ENCODE peak calls at places on chromosome 22, in seven cellular contexts. One of them, this sample, is unnamed.

GRCh38 chr22:19075404-19075803 is 46.8 kb downstream of the DGCR2 start:
- DNase-seq in right lobe of liver: no peak
- DNase-seq in IMR-90: no peak
- DNase-seq in hepatocyte: no peak
- DNase-seq in suprapubic skin: no peak
- DNase-seq in SJSA1: no peak
- DNase-seq in endothelial cell of umbilical vein: no peak
- DNase-seq in this sample: no peak

GRCh38 chr22:43796567-43796966 is 15.5 kb downstream of the EFCAB6 start:
- DNase-seq in endothelial cell of umbilical vein: no peak
- DNase-seq in right lobe of liver: no peak
- DNase-seq in SJSA1: no peak
- DNase-seq in IMR-90: peak; percentile 81
- DNase-seq in hepatocyte: peak; percentile 75
- DNase-seq in suprapubic skin: no peak
- DNase-seq in this sample: no peak

GRCh38 chr22:44931077-44931540 is 78.7 kb downstream of the PHF21B start:
- DNase-seq in hepatocyte: peak; percentile 19
- DNase-seq in suprapubic skin: no peak
- DNase-seq in endothelial cell of umbilical vein: no peak
- DNase-seq in IMR-90: peak; percentile 29
- DNase-seq in SJSA1: no peak
- DNase-seq in right lobe of liver: no peak
- DNase-seq in this sample: no peak

GRCh38 chr22:31680764-31681624 is 19.0 kb upstream of the PISD start:
- DNase-seq in right lobe of liver: no peak
- DNase-seq in hepatocyte: no peak
- DNase-seq in endothelial cell of umbilical vein: no peak
- DNase-seq in suprapubic skin: no peak
- DNase-seq in SJSA1: peak; percentile 77
- DNase-seq in IMR-90: peak; percentile 79
- DNase-seq in this sample: no peak

GRCh38 chr22:19942071-19942885 is 660 bp upstream of the TXNRD2 start:
- DNase-seq in SJSA1: peak; percentile 51
- DNase-seq in right lobe of liver: no peak
- DNase-seq in IMR-90: peak; percentile 69
- DNase-seq in hepatocyte: no peak
- DNase-seq in suprapubic skin: no peak
- DNase-seq in endothelial cell of umbilical vein: peak; percentile 55
- DNase-seq in this sample: no peak

GRCh38 chr22:41501209-41501608 is 32.3 kb downstream of the ACO2 start:
- DNase-seq in IMR-90: no peak
- DNase-seq in SJSA1: no peak
- DNase-seq in suprapubic skin: no peak
- DNase-seq in hepatocyte: no peak
- DNase-seq in endothelial cell of umbilical vein: peak; percentile 16
- DNase-seq in right lobe of liver: no peak
- DNase-seq in this sample: no peak

GRCh38 chr22:49763696-49764095 is 64.0 kb downstream of the BRD1 start:
- DNase-seq in hepatocyte: no peak
- DNase-seq in suprapubic skin: no peak
- DNase-seq in endothelial cell of umbilical vein: no peak
- DNase-seq in SJSA1: no peak
- DNase-seq in IMR-90: no peak
- DNase-seq in right lobe of liver: no peak
- DNase-seq in this sample: peak; percentile 27

GRCh38 chr22:30574095-30574981 is at the start of gene GAL3ST1:
- DNase-seq in IMR-90: no peak
- DNase-seq in endothelial cell of umbilical vein: no peak
- DNase-seq in suprapubic skin: no peak
- DNase-seq in hepatocyte: peak; percentile 79
- DNase-seq in right lobe of liver: no peak
- DNase-seq in SJSA1: no peak
- DNase-seq in this sample: no peak

GRCh38 chr22:37604875-37605274 is 3.8 kb upstream of the GGA1 start:
- DNase-seq in hepatocyte: no peak
- DNase-seq in right lobe of liver: no peak
- DNase-seq in endothelial cell of umbilical vein: no peak
- DNase-seq in IMR-90: no peak
- DNase-seq in suprapubic skin: no peak
- DNase-seq in SJSA1: no peak
- DNase-seq in this sample: no peak

GRCh38 chr22:31345331-31346254 is 553 bp downstream of the PATZ1 start:
- DNase-seq in endothelial cell of umbilical vein: peak; percentile 80
- DNase-seq in SJSA1: peak; percentile 77
- DNase-seq in suprapubic skin: peak; percentile 78
- DNase-seq in hepatocyte: peak; percentile 96
- DNase-seq in right lobe of liver: peak; percentile 89
- DNase-seq in IMR-90: peak; percentile 83
- DNase-seq in this sample: peak; percentile 88

GRCh38 chr22:49676783-49677494 is 150.7 kb downstream of the BRD1 start:
- DNase-seq in endothelial cell of umbilical vein: no peak
- DNase-seq in SJSA1: no peak
- DNase-seq in hepatocyte: no peak
- DNase-seq in suprapubic skin: peak; percentile 38
- DNase-seq in IMR-90: no peak
- DNase-seq in right lobe of liver: no peak
- DNase-seq in this sample: no peak

GRCh38 chr22:30969532-30970355 is 679 bp downstream of the TUG1 start:
- DNase-seq in SJSA1: no peak
- DNase-seq in hepatocyte: peak; percentile 65
- DNase-seq in right lobe of liver: peak; percentile 51
- DNase-seq in IMR-90: peak; percentile 44
- DNase-seq in suprapubic skin: no peak
- DNase-seq in endothelial cell of umbilical vein: peak; percentile 55
- DNase-seq in this sample: no peak

GRCh38 chr22:45709004-45709739 is 37.5 kb downstream of the ATXN10 start:
- DNase-seq in endothelial cell of umbilical vein: peak; percentile 33
- DNase-seq in hepatocyte: no peak
- DNase-seq in right lobe of liver: peak; percentile 44
- DNase-seq in suprapubic skin: no peak
- DNase-seq in SJSA1: peak; percentile 64
- DNase-seq in IMR-90: peak; percentile 79
- DNase-seq in this sample: no peak

GRCh38 chr22:34972498-34972897 is 93.5 kb upstream of the ISX start:
- DNase-seq in right lobe of liver: no peak
- DNase-seq in suprapubic skin: no peak
- DNase-seq in hepatocyte: no peak
- DNase-seq in IMR-90: no peak
- DNase-seq in endothelial cell of umbilical vein: no peak
- DNase-seq in SJSA1: no peak
- DNase-seq in this sample: no peak

GRCh38 chr22:35315141-35315854 is 15.6 kb downstream of the TOM1 start:
- DNase-seq in endothelial cell of umbilical vein: no peak
- DNase-seq in SJSA1: no peak
- DNase-seq in right lobe of liver: peak; percentile 78
- DNase-seq in suprapubic skin: peak; percentile 74
- DNase-seq in IMR-90: no peak
- DNase-seq in hepatocyte: no peak
- DNase-seq in this sample: peak; percentile 75

GRCh38 chr22:36417281-36417686 is 29.5 kb upstream of the MYH9 start:
- DNase-seq in suprapubic skin: no peak
- DNase-seq in right lobe of liver: peak; percentile 48
- DNase-seq in endothelial cell of umbilical vein: no peak
- DNase-seq in hepatocyte: no peak
- DNase-seq in IMR-90: peak; percentile 73
- DNase-seq in SJSA1: peak; percentile 75
- DNase-seq in this sample: no peak

GRCh38 chr22:36331912-36332622 is 55.7 kb downstream of the MYH9 start:
- DNase-seq in endothelial cell of umbilical vein: peak; percentile 70
- DNase-seq in right lobe of liver: peak; percentile 79
- DNase-seq in suprapubic skin: no peak
- DNase-seq in SJSA1: peak; percentile 76
- DNase-seq in IMR-90: peak; percentile 49
- DNase-seq in hepatocyte: peak; percentile 47
- DNase-seq in this sample: peak; percentile 86

GRCh38 chr22:23690713-23691112 is at the start of gene RGL4:
- DNase-seq in suprapubic skin: no peak
- DNase-seq in right lobe of liver: no peak
- DNase-seq in hepatocyte: no peak
- DNase-seq in IMR-90: no peak
- DNase-seq in SJSA1: no peak
- DNase-seq in endothelial cell of umbilical vein: no peak
- DNase-seq in this sample: no peak

GRCh38 chr22:38311331-38311635 is 6.0 kb downstream of the CSNK1E start:
- DNase-seq in right lobe of liver: no peak
- DNase-seq in hepatocyte: no peak
- DNase-seq in suprapubic skin: no peak
- DNase-seq in SJSA1: peak; percentile 70
- DNase-seq in IMR-90: no peak
- DNase-seq in endothelial cell of umbilical vein: no peak
- DNase-seq in this sample: no peak

GRCh38 chr22:37233751-37234631 is 10.1 kb downstream of the RAC2 start:
- DNase-seq in endothelial cell of umbilical vein: no peak
- DNase-seq in IMR-90: no peak
- DNase-seq in hepatocyte: no peak
- DNase-seq in suprapubic skin: no peak
- DNase-seq in right lobe of liver: peak; percentile 14
- DNase-seq in SJSA1: no peak
- DNase-seq in this sample: no peak

GRCh38 chr22:23526588-23527315 is 53.3 kb downstream of the IGLL1 start:
- DNase-seq in suprapubic skin: no peak
- DNase-seq in right lobe of liver: no peak
- DNase-seq in hepatocyte: no peak
- DNase-seq in SJSA1: no peak
- DNase-seq in endothelial cell of umbilical vein: no peak
- DNase-seq in IMR-90: no peak
- DNase-seq in this sample: peak; percentile 22

GRCh38 chr22:48251629-48252028 is 1489.2 kb downstream of the TBC1D22A start:
- DNase-seq in suprapubic skin: no peak
- DNase-seq in hepatocyte: no peak
- DNase-seq in SJSA1: no peak
- DNase-seq in right lobe of liver: no peak
- DNase-seq in IMR-90: no peak
- DNase-seq in endothelial cell of umbilical vein: no peak
- DNase-seq in this sample: no peak
- H3K4me1 ChIP-seq in suprapubic skin: peaks cover 11% of the 10 kb centered on the region
- H3K4me1 ChIP-seq in hepatocyte: no peaks in the 10 kb centered on the region
- H3K4me1 ChIP-seq in SJSA1: no peaks in the 10 kb centered on the region
- H3K4me1 ChIP-seq in right lobe of liver: no peaks in the 10 kb centered on the region
- H3K4me1 ChIP-seq in IMR-90: no peaks in the 10 kb centered on the region
- H3K4me1 ChIP-seq in endothelial cell of umbilical vein: no peaks in the 10 kb centered on the region
- H3K4me1 ChIP-seq in this sample: no peaks in the 10 kb centered on the region

DNA sequence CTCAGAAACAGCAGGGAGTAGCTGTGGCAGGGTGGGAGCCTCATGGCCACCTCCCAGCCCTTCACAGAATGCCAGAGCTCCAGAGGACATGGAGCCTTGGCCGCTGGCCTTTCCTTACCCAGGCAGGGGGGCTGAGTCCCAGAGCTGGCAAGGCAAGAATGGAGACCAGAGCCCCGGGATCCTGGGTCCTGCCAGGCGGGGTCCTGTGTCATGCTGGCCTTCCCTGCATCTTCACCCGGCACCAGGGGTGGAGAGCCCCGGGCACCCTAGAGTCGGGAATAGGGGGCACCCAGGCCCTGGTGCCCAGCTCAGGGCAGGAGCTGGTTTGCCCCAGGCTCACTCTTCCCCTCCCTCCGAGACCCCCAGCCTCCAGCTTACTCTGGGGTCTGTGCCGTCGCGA is 519.9 kb downstream of the TBC1D22A start:
- DNase-seq in hepatocyte: no peak
- DNase-seq in right lobe of liver: no peak
- DNase-seq in endothelial cell of umbilical vein: no peak
- DNase-seq in suprapubic skin: no peak
- DNase-seq in SJSA1: no peak
- DNase-seq in IMR-90: no peak
- DNase-seq in this sample: no peak
- H3K9me3 ChIP-seq in hepatocyte: no peaks in the 10 kb centered on the region
- H3K9me3 ChIP-seq in right lobe of liver: no peaks in the 10 kb centered on the region
- H3K9me3 ChIP-seq in endothelial cell of umbilical vein: no peaks in the 10 kb centered on the region
- H3K9me3 ChIP-seq in suprapubic skin: no peaks in the 10 kb centered on the region
- H3K9me3 ChIP-seq in SJSA1: no peaks in the 10 kb centered on the region
- H3K9me3 ChIP-seq in IMR-90: peaks cover 2% of the 10 kb centered on the region
- H3K9me3 ChIP-seq in this sample: no peaks in the 10 kb centered on the region

GRCh38 chr22:21951062-21951461 is 1.6 kb downstream of the PPM1F start:
- DNase-seq in hepatocyte: no peak
- DNase-seq in endothelial cell of umbilical vein: no peak
- DNase-seq in right lobe of liver: no peak
- DNase-seq in suprapubic skin: no peak
- DNase-seq in SJSA1: no peak
- DNase-seq in IMR-90: no peak
- DNase-seq in this sample: no peak
- H3K4me1 ChIP-seq in hepatocyte: peaks cover 12% of the 10 kb centered on the region
- H3K4me1 ChIP-seq in endothelial cell of umbilical vein: peaks cover 53% of the 10 kb centered on the region
- H3K4me1 ChIP-seq in right lobe of liver: no peaks in the 10 kb centered on the region
- H3K4me1 ChIP-seq in suprapubic skin: peaks cover 60% of the 10 kb centered on the region
- H3K4me1 ChIP-seq in SJSA1: peaks cover 11% of the 10 kb centered on the region
- H3K4me1 ChIP-seq in IMR-90: peaks cover 17% of the 10 kb centered on the region
- H3K4me1 ChIP-seq in this sample: no peaks in the 10 kb centered on the region

GRCh38 chr22:47540011-47540410 is 777.6 kb downstream of the TBC1D22A start:
- DNase-seq in hepatocyte: no peak
- DNase-seq in suprapubic skin: no peak
- DNase-seq in right lobe of liver: no peak
- DNase-seq in endothelial cell of umbilical vein: no peak
- DNase-seq in SJSA1: no peak
- DNase-seq in IMR-90: no peak
- DNase-seq in this sample: no peak

GRCh38 chr22:47539374-47539773 is 776.9 kb downstream of the TBC1D22A start:
- DNase-seq in hepatocyte: no peak
- DNase-seq in SJSA1: no peak
- DNase-seq in right lobe of liver: no peak
- DNase-seq in IMR-90: no peak
- DNase-seq in suprapubic skin: no peak
- DNase-seq in endothelial cell of umbilical vein: no peak
- DNase-seq in this sample: no peak

GRCh38 chr22:47547239-47547661 is 784.8 kb downstream of the TBC1D22A start:
- DNase-seq in suprapubic skin: peak; percentile 32
- DNase-seq in hepatocyte: no peak
- DNase-seq in endothelial cell of umbilical vein: no peak
- DNase-seq in SJSA1: no peak
- DNase-seq in right lobe of liver: no peak
- DNase-seq in IMR-90: no peak
- DNase-seq in this sample: no peak

GRCh38 chr22:47544696-47545095 is 782.2 kb downstream of the TBC1D22A start:
- DNase-seq in SJSA1: no peak
- DNase-seq in suprapubic skin: no peak
- DNase-seq in endothelial cell of umbilical vein: no peak
- DNase-seq in right lobe of liver: no peak
- DNase-seq in IMR-90: no peak
- DNase-seq in hepatocyte: no peak
- DNase-seq in this sample: no peak

GRCh38 chr22:47543447-47543846 is 781.0 kb downstream of the TBC1D22A start:
- DNase-seq in suprapubic skin: no peak
- DNase-seq in endothelial cell of umbilical vein: no peak
- DNase-seq in SJSA1: no peak
- DNase-seq in right lobe of liver: no peak
- DNase-seq in IMR-90: no peak
- DNase-seq in hepatocyte: no peak
- DNase-seq in this sample: no peak
- H3K9me3 ChIP-seq in suprapubic skin: no peaks in the 10 kb centered on the region
- H3K9me3 ChIP-seq in endothelial cell of umbilical vein: peaks cover 11% of the 10 kb centered on the region
- H3K9me3 ChIP-seq in SJSA1: no peaks in the 10 kb centered on the region
- H3K9me3 ChIP-seq in right lobe of liver: no peaks in the 10 kb centered on the region
- H3K9me3 ChIP-seq in IMR-90: peaks cover 40% of the 10 kb centered on the region
- H3K9me3 ChIP-seq in hepatocyte: no peaks in the 10 kb centered on the region
- H3K9me3 ChIP-seq in this sample: no peaks in the 10 kb centered on the region

GRCh38 chr22:17562906-17563870 is at the start of gene SLC25A18:
- DNase-seq in hepatocyte: peak; percentile 63
- DNase-seq in SJSA1: no peak
- DNase-seq in endothelial cell of umbilical vein: no peak
- DNase-seq in suprapubic skin: no peak
- DNase-seq in IMR-90: no peak
- DNase-seq in right lobe of liver: peak; percentile 71
- DNase-seq in this sample: no peak
- H3K4me1 ChIP-seq in hepatocyte: peaks cover 7% of the 10 kb centered on the region
- H3K4me1 ChIP-seq in SJSA1: no peaks in the 10 kb centered on the region
- H3K4me1 ChIP-seq in endothelial cell of umbilical vein: no peaks in the 10 kb centered on the region
- H3K4me1 ChIP-seq in suprapubic skin: peaks cover 17% of the 10 kb centered on the region
- H3K4me1 ChIP-seq in IMR-90: no peaks in the 10 kb centered on the region
- H3K4me1 ChIP-seq in right lobe of liver: peaks cover 17% of the 10 kb centered on the region
- H3K4me1 ChIP-seq in this sample: no peaks in the 10 kb centered on the region

GRCh38 chr22:47552024-47552423 is 789.6 kb downstream of the TBC1D22A start:
- DNase-seq in right lobe of liver: no peak
- DNase-seq in suprapubic skin: no peak
- DNase-seq in IMR-90: no peak
- DNase-seq in endothelial cell of umbilical vein: no peak
- DNase-seq in SJSA1: no peak
- DNase-seq in hepatocyte: no peak
- DNase-seq in this sample: no peak
- H3K9me3 ChIP-seq in right lobe of liver: no peaks in the 10 kb centered on the region
- H3K9me3 ChIP-seq in suprapubic skin: no peaks in the 10 kb centered on the region
- H3K9me3 ChIP-seq in IMR-90: peaks cover 34% of the 10 kb centered on the region
- H3K9me3 ChIP-seq in endothelial cell of umbilical vein: peaks cover 10% of the 10 kb centered on the region
- H3K9me3 ChIP-seq in SJSA1: no peaks in the 10 kb centered on the region
- H3K9me3 ChIP-seq in hepatocyte: no peaks in the 10 kb centered on the region
- H3K9me3 ChIP-seq in this sample: no peaks in the 10 kb centered on the region